ENCODE peak calls at places on chromosomes 12 and 14, in seven cellular contexts. One of them, this sample, is unnamed.

GRCh38 chr12:21852251-21852650 is 77.7 kb upstream of the KCNJ8 start:
- DNase-seq in activated CD4-positive, alpha-beta T cell treated with anti-CD3 and anti-CD28 coated beads, Interleukin-2, amount 10 ng/mL, durations not matched to agents 7 days and 5 days: no peak
- DNase-seq in hypothalamus: no peak
- DNase-seq in stimulated activated CD4-positive, alpha-beta T cell treated with anti-CD3 and anti-CD28 coated beads, TNF-alpha, amount 100 ng/mL, for 48 hours: no peak
- DNase-seq in GM13976: no peak
- DNase-seq in NCI-H1436: no peak
- DNase-seq in DMS 273 treated with DMSO at 0.1 percent for 48 hours: no peak
- DNase-seq in this sample: no peak

GRCh38 chr14:91554535-91555332 is 44.6 kb upstream of the PPP4R3A start:
- DNase-seq in activated CD4-positive, alpha-beta T cell treated with anti-CD3 and anti-CD28 coated beads, Interleukin-2, amount 10 ng/mL, durations not matched to agents 7 days and 5 days: no peak
- DNase-seq in hypothalamus: no peak
- DNase-seq in stimulated activated CD4-positive, alpha-beta T cell treated with anti-CD3 and anti-CD28 coated beads, TNF-alpha, amount 100 ng/mL, for 48 hours: no peak
- DNase-seq in GM13976: no peak
- DNase-seq in NCI-H1436: no peak
- DNase-seq in DMS 273 treated with DMSO at 0.1 percent for 48 hours: no peak
- DNase-seq in this sample: no peak

GRCh38 chr14:32244404-32244803 is 41.3 kb upstream of the RNU6-8 start:
- DNase-seq in activated CD4-positive, alpha-beta T cell treated with anti-CD3 and anti-CD28 coated beads, Interleukin-2, amount 10 ng/mL, durations not matched to agents 7 days and 5 days: no peak
- DNase-seq in hypothalamus: no peak
- DNase-seq in stimulated activated CD4-positive, alpha-beta T cell treated with anti-CD3 and anti-CD28 coated beads, TNF-alpha, amount 100 ng/mL, for 48 hours: no peak
- DNase-seq in GM13976: no peak
- DNase-seq in NCI-H1436: no peak
- DNase-seq in DMS 273 treated with DMSO at 0.1 percent for 48 hours: no peak
- DNase-seq in this sample: no peak

GRCh38 chr12:24069532-24070395 is 120.3 kb upstream of the SOX5 start:
- DNase-seq in activated CD4-positive, alpha-beta T cell treated with anti-CD3 and anti-CD28 coated beads, Interleukin-2, amount 10 ng/mL, durations not matched to agents 7 days and 5 days: no peak
- DNase-seq in hypothalamus: no peak
- DNase-seq in stimulated activated CD4-positive, alpha-beta T cell treated with anti-CD3 and anti-CD28 coated beads, TNF-alpha, amount 100 ng/mL, for 48 hours: no peak
- DNase-seq in GM13976: no peak
- DNase-seq in NCI-H1436: peak; percentile 55
- DNase-seq in DMS 273 treated with DMSO at 0.1 percent for 48 hours: no peak
- DNase-seq in this sample: no peak

GRCh38 chr12:124938606-124939427 is 24.4 kb upstream of the UBC start:
- DNase-seq in activated CD4-positive, alpha-beta T cell treated with anti-CD3 and anti-CD28 coated beads, Interleukin-2, amount 10 ng/mL, durations not matched to agents 7 days and 5 days: peak; percentile 75
- DNase-seq in hypothalamus: no peak
- DNase-seq in stimulated activated CD4-positive, alpha-beta T cell treated with anti-CD3 and anti-CD28 coated beads, TNF-alpha, amount 100 ng/mL, for 48 hours: peak; percentile 54
- DNase-seq in GM13976: peak; percentile 26
- DNase-seq in NCI-H1436: no peak
- DNase-seq in DMS 273 treated with DMSO at 0.1 percent for 48 hours: no peak
- DNase-seq in this sample: no peak

GRCh38 chr14:38198425-38198824 is 9.3 kb upstream of the SSTR1 start:
- DNase-seq in activated CD4-positive, alpha-beta T cell treated with anti-CD3 and anti-CD28 coated beads, Interleukin-2, amount 10 ng/mL, durations not matched to agents 7 days and 5 days: no peak
- DNase-seq in hypothalamus: no peak
- DNase-seq in stimulated activated CD4-positive, alpha-beta T cell treated with anti-CD3 and anti-CD28 coated beads, TNF-alpha, amount 100 ng/mL, for 48 hours: no peak
- DNase-seq in GM13976: no peak
- DNase-seq in NCI-H1436: no peak
- DNase-seq in DMS 273 treated with DMSO at 0.1 percent for 48 hours: no peak
- DNase-seq in this sample: no peak

GRCh38 chr12:3014641-3015040 is 55.4 kb downstream of the TEAD4 start:
- DNase-seq in activated CD4-positive, alpha-beta T cell treated with anti-CD3 and anti-CD28 coated beads, Interleukin-2, amount 10 ng/mL, durations not matched to agents 7 days and 5 days: no peak
- DNase-seq in hypothalamus: no peak
- DNase-seq in stimulated activated CD4-positive, alpha-beta T cell treated with anti-CD3 and anti-CD28 coated beads, TNF-alpha, amount 100 ng/mL, for 48 hours: no peak
- DNase-seq in GM13976: no peak
- DNase-seq in NCI-H1436: no peak
- DNase-seq in DMS 273 treated with DMSO at 0.1 percent for 48 hours: no peak
- DNase-seq in this sample: no peak

GRCh38 chr14:103015426-103015825 is 41.9 kb downstream of the CDC42BPB start:
- DNase-seq in activated CD4-positive, alpha-beta T cell treated with anti-CD3 and anti-CD28 coated beads, Interleukin-2, amount 10 ng/mL, durations not matched to agents 7 days and 5 days: no peak
- DNase-seq in hypothalamus: no peak
- DNase-seq in stimulated activated CD4-positive, alpha-beta T cell treated with anti-CD3 and anti-CD28 coated beads, TNF-alpha, amount 100 ng/mL, for 48 hours: no peak
- DNase-seq in GM13976: no peak
- DNase-seq in NCI-H1436: no peak
- DNase-seq in DMS 273 treated with DMSO at 0.1 percent for 48 hours: no peak
- DNase-seq in this sample: no peak

GRCh38 chr14:69574266-69574953 is at the start of gene CCDC177:
- DNase-seq in activated CD4-positive, alpha-beta T cell treated with anti-CD3 and anti-CD28 coated beads, Interleukin-2, amount 10 ng/mL, durations not matched to agents 7 days and 5 days: peak; percentile 78
- DNase-seq in hypothalamus: no peak
- DNase-seq in stimulated activated CD4-positive, alpha-beta T cell treated with anti-CD3 and anti-CD28 coated beads, TNF-alpha, amount 100 ng/mL, for 48 hours: peak; percentile 74
- DNase-seq in GM13976: peak; percentile 85
- DNase-seq in NCI-H1436: peak; percentile 65
- DNase-seq in DMS 273 treated with DMSO at 0.1 percent for 48 hours: peak; percentile 75
- DNase-seq in this sample: peak; percentile 47

GRCh38 chr12:110100315-110100970 is 23.7 kb upstream of the IFT81 start:
- DNase-seq in activated CD4-positive, alpha-beta T cell treated with anti-CD3 and anti-CD28 coated beads, Interleukin-2, amount 10 ng/mL, durations not matched to agents 7 days and 5 days: peak; percentile 71
- DNase-seq in hypothalamus: peak; percentile 11
- DNase-seq in stimulated activated CD4-positive, alpha-beta T cell treated with anti-CD3 and anti-CD28 coated beads, TNF-alpha, amount 100 ng/mL, for 48 hours: peak; percentile 36
- DNase-seq in GM13976: peak; percentile 73
- DNase-seq in NCI-H1436: peak; percentile 67
- DNase-seq in DMS 273 treated with DMSO at 0.1 percent for 48 hours: no peak
- DNase-seq in this sample: peak; percentile 82

GRCh38 chr14:36660736-36661505 is 739 bp upstream of the PAX9 start:
- DNase-seq in activated CD4-positive, alpha-beta T cell treated with anti-CD3 and anti-CD28 coated beads, Interleukin-2, amount 10 ng/mL, durations not matched to agents 7 days and 5 days: no peak
- DNase-seq in hypothalamus: no peak
- DNase-seq in stimulated activated CD4-positive, alpha-beta T cell treated with anti-CD3 and anti-CD28 coated beads, TNF-alpha, amount 100 ng/mL, for 48 hours: no peak
- DNase-seq in GM13976: peak; percentile 15
- DNase-seq in NCI-H1436: peak; percentile 84
- DNase-seq in DMS 273 treated with DMSO at 0.1 percent for 48 hours: no peak
- DNase-seq in this sample: no peak

GRCh38 chr14:103427485-103428443 is 42.5 kb downstream of the MARK3 start:
- DNase-seq in activated CD4-positive, alpha-beta T cell treated with anti-CD3 and anti-CD28 coated beads, Interleukin-2, amount 10 ng/mL, durations not matched to agents 7 days and 5 days: peak; percentile 8
- DNase-seq in hypothalamus: no peak
- DNase-seq in stimulated activated CD4-positive, alpha-beta T cell treated with anti-CD3 and anti-CD28 coated beads, TNF-alpha, amount 100 ng/mL, for 48 hours: peak; percentile 10
- DNase-seq in GM13976: no peak
- DNase-seq in NCI-H1436: no peak
- DNase-seq in DMS 273 treated with DMSO at 0.1 percent for 48 hours: no peak
- DNase-seq in this sample: no peak

GRCh38 chr14:38207830-38208815 is at the start of gene SSTR1:
- DNase-seq in activated CD4-positive, alpha-beta T cell treated with anti-CD3 and anti-CD28 coated beads, Interleukin-2, amount 10 ng/mL, durations not matched to agents 7 days and 5 days: no peak
- DNase-seq in hypothalamus: no peak
- DNase-seq in stimulated activated CD4-positive, alpha-beta T cell treated with anti-CD3 and anti-CD28 coated beads, TNF-alpha, amount 100 ng/mL, for 48 hours: no peak
- DNase-seq in GM13976: no peak
- DNase-seq in NCI-H1436: no peak
- DNase-seq in DMS 273 treated with DMSO at 0.1 percent for 48 hours: peak; percentile 7
- DNase-seq in this sample: no peak

GRCh38 chr14:83816755-83817154 is 1713.2 kb upstream of the FLRT2 start:
- DNase-seq in activated CD4-positive, alpha-beta T cell treated with anti-CD3 and anti-CD28 coated beads, Interleukin-2, amount 10 ng/mL, durations not matched to agents 7 days and 5 days: no peak
- DNase-seq in hypothalamus: no peak
- DNase-seq in stimulated activated CD4-positive, alpha-beta T cell treated with anti-CD3 and anti-CD28 coated beads, TNF-alpha, amount 100 ng/mL, for 48 hours: no peak
- DNase-seq in GM13976: no peak
- DNase-seq in NCI-H1436: no peak
- DNase-seq in DMS 273 treated with DMSO at 0.1 percent for 48 hours: no peak
- DNase-seq in this sample: no peak

GRCh38 chr14:21917699-21918436 is 244.2 kb upstream of the OR4E1 start:
- DNase-seq in activated CD4-positive, alpha-beta T cell treated with anti-CD3 and anti-CD28 coated beads, Interleukin-2, amount 10 ng/mL, durations not matched to agents 7 days and 5 days: peak; percentile 81
- DNase-seq in hypothalamus: no peak
- DNase-seq in stimulated activated CD4-positive, alpha-beta T cell treated with anti-CD3 and anti-CD28 coated beads, TNF-alpha, amount 100 ng/mL, for 48 hours: peak; percentile 49
- DNase-seq in GM13976: peak; percentile 4
- DNase-seq in NCI-H1436: peak; percentile 16
- DNase-seq in DMS 273 treated with DMSO at 0.1 percent for 48 hours: no peak
- DNase-seq in this sample: peak; percentile 83

GRCh38 chr12:108694812-108695278 is 36.5 kb downstream of the CORO1C start:
- DNase-seq in activated CD4-positive, alpha-beta T cell treated with anti-CD3 and anti-CD28 coated beads, Interleukin-2, amount 10 ng/mL, durations not matched to agents 7 days and 5 days: no peak
- DNase-seq in hypothalamus: no peak
- DNase-seq in stimulated activated CD4-positive, alpha-beta T cell treated with anti-CD3 and anti-CD28 coated beads, TNF-alpha, amount 100 ng/mL, for 48 hours: no peak
- DNase-seq in GM13976: no peak
- DNase-seq in NCI-H1436: no peak
- DNase-seq in DMS 273 treated with DMSO at 0.1 percent for 48 hours: no peak
- DNase-seq in this sample: no peak

GRCh38 chr12:84730561-84731162 is 181.9 kb downstream of the SLC6A15 start:
- DNase-seq in activated CD4-positive, alpha-beta T cell treated with anti-CD3 and anti-CD28 coated beads, Interleukin-2, amount 10 ng/mL, durations not matched to agents 7 days and 5 days: no peak
- DNase-seq in hypothalamus: no peak
- DNase-seq in stimulated activated CD4-positive, alpha-beta T cell treated with anti-CD3 and anti-CD28 coated beads, TNF-alpha, amount 100 ng/mL, for 48 hours: no peak
- DNase-seq in GM13976: no peak
- DNase-seq in NCI-H1436: no peak
- DNase-seq in DMS 273 treated with DMSO at 0.1 percent for 48 hours: no peak
- DNase-seq in this sample: no peak

GRCh38 chr12:56084958-56085543 is 5.1 kb downstream of the ERBB3 start:
- DNase-seq in activated CD4-positive, alpha-beta T cell treated with anti-CD3 and anti-CD28 coated beads, Interleukin-2, amount 10 ng/mL, durations not matched to agents 7 days and 5 days: peak; percentile 48
- DNase-seq in hypothalamus: no peak
- DNase-seq in stimulated activated CD4-positive, alpha-beta T cell treated with anti-CD3 and anti-CD28 coated beads, TNF-alpha, amount 100 ng/mL, for 48 hours: no peak
- DNase-seq in GM13976: no peak
- DNase-seq in NCI-H1436: no peak
- DNase-seq in DMS 273 treated with DMSO at 0.1 percent for 48 hours: no peak
- DNase-seq in this sample: peak; percentile 34

GRCh38 chr12:11031307-11031706 is at the start of gene TAS2R31:
- DNase-seq in activated CD4-positive, alpha-beta T cell treated with anti-CD3 and anti-CD28 coated beads, Interleukin-2, amount 10 ng/mL, durations not matched to agents 7 days and 5 days: no peak
- DNase-seq in hypothalamus: no peak
- DNase-seq in stimulated activated CD4-positive, alpha-beta T cell treated with anti-CD3 and anti-CD28 coated beads, TNF-alpha, amount 100 ng/mL, for 48 hours: no peak
- DNase-seq in GM13976: no peak
- DNase-seq in NCI-H1436: no peak
- DNase-seq in DMS 273 treated with DMSO at 0.1 percent for 48 hours: no peak
- DNase-seq in this sample: no peak

GRCh38 chr14:67704484-67705089 is 2.9 kb downstream of the RDH12 start:
- DNase-seq in activated CD4-positive, alpha-beta T cell treated with anti-CD3 and anti-CD28 coated beads, Interleukin-2, amount 10 ng/mL, durations not matched to agents 7 days and 5 days: peak; percentile 52
- DNase-seq in hypothalamus: no peak
- DNase-seq in stimulated activated CD4-positive, alpha-beta T cell treated with anti-CD3 and anti-CD28 coated beads, TNF-alpha, amount 100 ng/mL, for 48 hours: peak; percentile 14
- DNase-seq in GM13976: peak; percentile 70
- DNase-seq in NCI-H1436: peak; percentile 45
- DNase-seq in DMS 273 treated with DMSO at 0.1 percent for 48 hours: peak; percentile 44
- DNase-seq in this sample: peak; percentile 83

GRCh38 chr12:67716817-67717216 is 68.3 kb downstream of the DYRK2 start:
- DNase-seq in activated CD4-positive, alpha-beta T cell treated with anti-CD3 and anti-CD28 coated beads, Interleukin-2, amount 10 ng/mL, durations not matched to agents 7 days and 5 days: no peak
- DNase-seq in hypothalamus: no peak
- DNase-seq in stimulated activated CD4-positive, alpha-beta T cell treated with anti-CD3 and anti-CD28 coated beads, TNF-alpha, amount 100 ng/mL, for 48 hours: no peak
- DNase-seq in GM13976: no peak
- DNase-seq in NCI-H1436: no peak
- DNase-seq in DMS 273 treated with DMSO at 0.1 percent for 48 hours: no peak
- DNase-seq in this sample: no peak

GRCh38 chr14:88950069-88950468 is 125.6 kb downstream of the TTC8 start:
- DNase-seq in activated CD4-positive, alpha-beta T cell treated with anti-CD3 and anti-CD28 coated beads, Interleukin-2, amount 10 ng/mL, durations not matched to agents 7 days and 5 days: no peak
- DNase-seq in hypothalamus: no peak
- DNase-seq in stimulated activated CD4-positive, alpha-beta T cell treated with anti-CD3 and anti-CD28 coated beads, TNF-alpha, amount 100 ng/mL, for 48 hours: no peak
- DNase-seq in GM13976: no peak
- DNase-seq in NCI-H1436: no peak
- DNase-seq in DMS 273 treated with DMSO at 0.1 percent for 48 hours: no peak
- DNase-seq in this sample: no peak

GRCh38 chr12:47033081-47033480 is 46.3 kb upstream of the PCED1B start:
- DNase-seq in activated CD4-positive, alpha-beta T cell treated with anti-CD3 and anti-CD28 coated beads, Interleukin-2, amount 10 ng/mL, durations not matched to agents 7 days and 5 days: no peak
- DNase-seq in hypothalamus: no peak
- DNase-seq in stimulated activated CD4-positive, alpha-beta T cell treated with anti-CD3 and anti-CD28 coated beads, TNF-alpha, amount 100 ng/mL, for 48 hours: no peak
- DNase-seq in GM13976: no peak
- DNase-seq in NCI-H1436: no peak
- DNase-seq in DMS 273 treated with DMSO at 0.1 percent for 48 hours: no peak
- DNase-seq in this sample: no peak

GRCh38 chr12:32788405-32788804 is 32.7 kb upstream of the YARS2 start:
- DNase-seq in activated CD4-positive, alpha-beta T cell treated with anti-CD3 and anti-CD28 coated beads, Interleukin-2, amount 10 ng/mL, durations not matched to agents 7 days and 5 days: no peak
- DNase-seq in hypothalamus: no peak
- DNase-seq in stimulated activated CD4-positive, alpha-beta T cell treated with anti-CD3 and anti-CD28 coated beads, TNF-alpha, amount 100 ng/mL, for 48 hours: no peak
- DNase-seq in GM13976: no peak
- DNase-seq in NCI-H1436: no peak
- DNase-seq in DMS 273 treated with DMSO at 0.1 percent for 48 hours: no peak
- DNase-seq in this sample: no peak

GRCh38 chr14:105866841-105867321 is 340.5 kb downstream of the TMEM121 start:
- DNase-seq in activated CD4-positive, alpha-beta T cell treated with anti-CD3 and anti-CD28 coated beads, Interleukin-2, amount 10 ng/mL, durations not matched to agents 7 days and 5 days: peak; percentile 5
- DNase-seq in hypothalamus: no peak
- DNase-seq in stimulated activated CD4-positive, alpha-beta T cell treated with anti-CD3 and anti-CD28 coated beads, TNF-alpha, amount 100 ng/mL, for 48 hours: no peak
- DNase-seq in GM13976: no peak
- DNase-seq in NCI-H1436: no peak
- DNase-seq in DMS 273 treated with DMSO at 0.1 percent for 48 hours: no peak
- DNase-seq in this sample: no peak

GRCh38 chr12:121536058-121536928 is 44.5 kb downstream of the KDM2B start:
- DNase-seq in activated CD4-positive, alpha-beta T cell treated with anti-CD3 and anti-CD28 coated beads, Interleukin-2, amount 10 ng/mL, durations not matched to agents 7 days and 5 days: peak; percentile 60
- DNase-seq in hypothalamus: peak; percentile 42
- DNase-seq in stimulated activated CD4-positive, alpha-beta T cell treated with anti-CD3 and anti-CD28 coated beads, TNF-alpha, amount 100 ng/mL, for 48 hours: peak; percentile 47
- DNase-seq in GM13976: peak; percentile 95
- DNase-seq in NCI-H1436: peak; percentile 29
- DNase-seq in DMS 273 treated with DMSO at 0.1 percent for 48 hours: peak; percentile 78
- DNase-seq in this sample: peak; percentile 65

GRCh38 chr14:41034969-41035368 is 571.7 kb upstream of the LRFN5 start:
- DNase-seq in activated CD4-positive, alpha-beta T cell treated with anti-CD3 and anti-CD28 coated beads, Interleukin-2, amount 10 ng/mL, durations not matched to agents 7 days and 5 days: no peak
- DNase-seq in hypothalamus: no peak
- DNase-seq in stimulated activated CD4-positive, alpha-beta T cell treated with anti-CD3 and anti-CD28 coated beads, TNF-alpha, amount 100 ng/mL, for 48 hours: no peak
- DNase-seq in GM13976: no peak
- DNase-seq in NCI-H1436: no peak
- DNase-seq in DMS 273 treated with DMSO at 0.1 percent for 48 hours: no peak
- DNase-seq in this sample: no peak

GRCh38 chr14:92994942-92995341 is 72.0 kb downstream of the CHGA start:
- DNase-seq in activated CD4-positive, alpha-beta T cell treated with anti-CD3 and anti-CD28 coated beads, Interleukin-2, amount 10 ng/mL, durations not matched to agents 7 days and 5 days: no peak
- DNase-seq in hypothalamus: no peak
- DNase-seq in stimulated activated CD4-positive, alpha-beta T cell treated with anti-CD3 and anti-CD28 coated beads, TNF-alpha, amount 100 ng/mL, for 48 hours: no peak
- DNase-seq in GM13976: no peak
- DNase-seq in NCI-H1436: no peak
- DNase-seq in DMS 273 treated with DMSO at 0.1 percent for 48 hours: no peak
- DNase-seq in this sample: no peak

GRCh38 chr14:68680541-68681051 is 112.3 kb downstream of the ZFP36L1 start:
- DNase-seq in activated CD4-positive, alpha-beta T cell treated with anti-CD3 and anti-CD28 coated beads, Interleukin-2, amount 10 ng/mL, durations not matched to agents 7 days and 5 days: no peak
- DNase-seq in hypothalamus: no peak
- DNase-seq in stimulated activated CD4-positive, alpha-beta T cell treated with anti-CD3 and anti-CD28 coated beads, TNF-alpha, amount 100 ng/mL, for 48 hours: no peak
- DNase-seq in GM13976: no peak
- DNase-seq in NCI-H1436: no peak
- DNase-seq in DMS 273 treated with DMSO at 0.1 percent for 48 hours: no peak
- DNase-seq in this sample: no peak

GRCh38 chr12:1435456-1435855 is 158.9 kb downstream of the FBXL14 start:
- DNase-seq in activated CD4-positive, alpha-beta T cell treated with anti-CD3 and anti-CD28 coated beads, Interleukin-2, amount 10 ng/mL, durations not matched to agents 7 days and 5 days: no peak
- DNase-seq in hypothalamus: no peak
- DNase-seq in stimulated activated CD4-positive, alpha-beta T cell treated with anti-CD3 and anti-CD28 coated beads, TNF-alpha, amount 100 ng/mL, for 48 hours: no peak
- DNase-seq in GM13976: no peak
- DNase-seq in NCI-H1436: no peak
- DNase-seq in DMS 273 treated with DMSO at 0.1 percent for 48 hours: no peak
- DNase-seq in this sample: no peak

GRCh38 chr14:55889124-55889523 is 229.1 kb upstream of the PELI2 start:
- DNase-seq in activated CD4-positive, alpha-beta T cell treated with anti-CD3 and anti-CD28 coated beads, Interleukin-2, amount 10 ng/mL, durations not matched to agents 7 days and 5 days: no peak
- DNase-seq in hypothalamus: no peak
- DNase-seq in stimulated activated CD4-positive, alpha-beta T cell treated with anti-CD3 and anti-CD28 coated beads, TNF-alpha, amount 100 ng/mL, for 48 hours: no peak
- DNase-seq in GM13976: no peak
- DNase-seq in NCI-H1436: no peak
- DNase-seq in DMS 273 treated with DMSO at 0.1 percent for 48 hours: peak; percentile 4
- DNase-seq in this sample: no peak

GRCh38 chr12:119159844-119160243 is 18.9 kb upstream of the HSPB8 start:
- DNase-seq in activated CD4-positive, alpha-beta T cell treated with anti-CD3 and anti-CD28 coated beads, Interleukin-2, amount 10 ng/mL, durations not matched to agents 7 days and 5 days: no peak
- DNase-seq in hypothalamus: no peak
- DNase-seq in stimulated activated CD4-positive, alpha-beta T cell treated with anti-CD3 and anti-CD28 coated beads, TNF-alpha, amount 100 ng/mL, for 48 hours: no peak
- DNase-seq in GM13976: no peak
- DNase-seq in NCI-H1436: no peak
- DNase-seq in DMS 273 treated with DMSO at 0.1 percent for 48 hours: no peak
- DNase-seq in this sample: no peak

GRCh38 chr12:124904306-124905098 is 9.9 kb downstream of the UBC start:
- DNase-seq in activated CD4-positive, alpha-beta T cell treated with anti-CD3 and anti-CD28 coated beads, Interleukin-2, amount 10 ng/mL, durations not matched to agents 7 days and 5 days: no peak
- DNase-seq in hypothalamus: peak; percentile 88
- DNase-seq in stimulated activated CD4-positive, alpha-beta T cell treated with anti-CD3 and anti-CD28 coated beads, TNF-alpha, amount 100 ng/mL, for 48 hours: no peak
- DNase-seq in GM13976: no peak
- DNase-seq in NCI-H1436: no peak
- DNase-seq in DMS 273 treated with DMSO at 0.1 percent for 48 hours: no peak
- DNase-seq in this sample: no peak

GRCh38 chr12:48165089-48166031 is 8.0 kb upstream of the ASB8 start:
- DNase-seq in activated CD4-positive, alpha-beta T cell treated with anti-CD3 and anti-CD28 coated beads, Interleukin-2, amount 10 ng/mL, durations not matched to agents 7 days and 5 days: peak; percentile 78
- DNase-seq in hypothalamus: no peak
- DNase-seq in stimulated activated CD4-positive, alpha-beta T cell treated with anti-CD3 and anti-CD28 coated beads, TNF-alpha, amount 100 ng/mL, for 48 hours: no peak
- DNase-seq in GM13976: peak; percentile 65
- DNase-seq in NCI-H1436: peak; percentile 58
- DNase-seq in DMS 273 treated with DMSO at 0.1 percent for 48 hours: no peak
- DNase-seq in this sample: peak; percentile 55

GRCh38 chr14:69328765-69329164 is 68.8 kb downstream of the GALNT16 start:
- DNase-seq in activated CD4-positive, alpha-beta T cell treated with anti-CD3 and anti-CD28 coated beads, Interleukin-2, amount 10 ng/mL, durations not matched to agents 7 days and 5 days: no peak
- DNase-seq in hypothalamus: no peak
- DNase-seq in stimulated activated CD4-positive, alpha-beta T cell treated with anti-CD3 and anti-CD28 coated beads, TNF-alpha, amount 100 ng/mL, for 48 hours: no peak
- DNase-seq in GM13976: no peak
- DNase-seq in NCI-H1436: no peak
- DNase-seq in DMS 273 treated with DMSO at 0.1 percent for 48 hours: no peak
- DNase-seq in this sample: no peak

This sample was measured in Kasumi-1.